ENCODE peak calls at places on chromosomes 2 and 18, in four cellular contexts. Q is fibroblast of mammary gland, G is GM20000, A is sigmoid colon. S is an unnamed sample.

GRCh38 chr2:8217366-8218125 is 464.3 kb upstream of the ID2 start:
- DNase-seq in Q (no peak), G (no peak), A (no peak), S (no peak)

GRCh38 chr18:23740105-23740830 is 51.0 kb downstream of the LAMA3 start:
- DNase-seq in Q (peak), G (no peak), A (no peak), S (no peak)

GRCh38 chr18:29496276-29496675 is 1319.3 kb upstream of the CDH2 start:
- DNase-seq in G (no peak), A (no peak), Q (peak), S (no peak)

GRCh38 chr18:45801396-45802004 is 24.0 kb upstream of the SIGLEC15 start:
- DNase-seq in G (no peak), Q (no peak), A (no peak), S (no peak)

GRCh38 chr2:9838391-9838790 is 4.9 kb upstream of the TAF1B start:
- DNase-seq in G (no peak), A (no peak), Q (no peak), S (no peak)

GRCh38 chr18:55317322-55317721 is 270.7 kb downstream of the TCF4 start:
- DNase-seq in A (no peak), G (no peak), Q (no peak), S (no peak)

GRCh38 chr2:135954020-135954628 is 31.3 kb downstream of the DARS1 start:
- DNase-seq in A (no peak), Q (no peak), G (no peak), S (no peak)

GRCh38 chr2:149221002-149221401 is 109.4 kb upstream of the LYPD6 start:
- DNase-seq in Q (no peak), G (no peak), A (no peak), S (no peak)

GRCh38 chr18:68791801-68792200 is 6.1 kb upstream of the CCDC102B start:
- DNase-seq in A (no peak), Q (peak), G (no peak), S (no peak)

GRCh38 chr18:45169610-45170009 is 445.7 kb upstream of the SLC14A2 start:
- DNase-seq in Q (peak), A (peak), G (no peak), S (no peak)

GRCh38 chr2:219128401-219128800 is 32.2 kb downstream of the NHEJ1 start:
- DNase-seq in A (no peak), Q (no peak), G (no peak), S (no peak)

GRCh38 chr2:149204686-149205085 is 125.7 kb upstream of the LYPD6 start:
- DNase-seq in G (no peak), A (no peak), Q (no peak), S (no peak)

GRCh38 chr2:240906141-240906910 is at the start of gene CROCC2:
- DNase-seq in A (no peak), G (no peak), Q (no peak), S (no peak)

GRCh38 chr2:49240608-49241007 is 86.3 kb upstream of the FSHR start:
- DNase-seq in G (no peak), A (no peak), Q (peak), S (no peak)

GRCh38 chr2:203480623-203481022 is 54.5 kb downstream of the RAPH1 start:
- DNase-seq in G (no peak), Q (no peak), A (no peak), S (no peak)

GRCh38 chr2:233828546-233829192 is 25.7 kb downstream of the HJURP start:
- DNase-seq in A (peak), Q (no peak), G (no peak), S (peak)

GRCh38 chr2:100205128-100205527 is 62.7 kb upstream of the AFF3 start:
- DNase-seq in G (no peak), Q (no peak), A (no peak), S (no peak)

GRCh38 chr18:59613903-59614302 is 83.3 kb downstream of the CCBE1 start:
- DNase-seq in Q (no peak), G (no peak), A (no peak), S (no peak)

GRCh38 chr2:58436842-58437241 is 195.7 kb upstream of the FANCL start:
- DNase-seq in G (no peak), A (no peak), Q (peak), S (no peak)

GRCh38 chr18:44938396-44939036 is 257.8 kb downstream of the SETBP1 start:
- DNase-seq in Q (no peak), A (no peak), G (no peak), S (no peak)

GRCh38 chr2:179861027-179861776 is at the start of gene ZNF385B:
- DNase-seq in G (peak), Q (peak), A (peak), S (no peak)

GRCh38 chr2:241445426-241445825 is 63.0 kb downstream of the STK25 start:
- DNase-seq in Q (no peak), A (no peak), G (no peak), S (no peak)

GRCh38 chr2:29509397-29509796 is 394.2 kb downstream of the CLIP4 start:
- DNase-seq in Q (peak), G (no peak), A (no peak), S (no peak)

GRCh38 chr2:45778720-45779171 is 127.3 kb downstream of the PRKCE start:
- DNase-seq in G (peak), A (peak), Q (peak), S (no peak)

GRCh38 chr2:45781464-45781811 is 130.0 kb downstream of the PRKCE start:
- DNase-seq in G (no peak), A (peak), Q (no peak), S (no peak)

GRCh38 chr2:45776160-45776955 is 124.9 kb downstream of the PRKCE start:
- DNase-seq in A (no peak), G (no peak), Q (peak), S (no peak)

GRCh38 chr2:45780541-45781463 is 129.3 kb downstream of the PRKCE start:
- DNase-seq in A (peak), Q (no peak), G (peak), S (no peak)

GRCh38 chr2:45777996-45778719 is 126.7 kb downstream of the PRKCE start:
- DNase-seq in A (peak), G (no peak), Q (no peak), S (no peak)
- TF ChIP-seq CTCF in A (no peak), G (no peak), Q (peak), S (no peak)

DNA sequence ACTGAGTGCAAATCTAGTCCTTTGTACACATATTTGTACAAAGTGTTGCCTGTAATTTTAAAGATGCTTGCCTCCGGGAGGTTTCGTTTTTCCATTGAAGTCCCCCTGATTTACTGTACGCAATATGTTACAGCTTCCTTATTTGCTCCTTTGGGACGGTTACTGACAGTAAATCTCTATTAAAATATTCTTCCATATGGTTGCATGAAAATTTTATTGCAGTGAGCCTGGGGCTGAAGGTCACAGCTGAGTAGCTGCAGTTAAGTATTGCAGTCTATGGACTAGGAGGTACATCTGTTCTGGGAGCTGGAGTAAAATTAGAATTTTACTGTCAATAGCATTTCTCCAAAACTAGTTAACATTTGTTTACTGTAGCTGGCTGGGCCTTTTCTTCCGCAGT is 119.2 kb downstream of the ETAA1 start:
- DNase-seq in A (no peak), Q (no peak), G (no peak), S (no peak)
- TF ChIP-seq CTCF in A (no peak), Q (no peak), G (no peak), S (no peak)

GRCh38 chr2:222978850-222979249 is 73.1 kb upstream of the KCNE4 start:
- DNase-seq in Q (no peak), G (no peak), A (no peak), S (no peak)

GRCh38 chr2:222982909-222983265 is 69.1 kb upstream of the KCNE4 start:
- DNase-seq in Q (no peak), G (no peak), A (no peak), S (no peak)

GRCh38 chr2:222977121-222977520 is 74.9 kb upstream of the KCNE4 start:
- DNase-seq in Q (no peak), G (no peak), A (no peak), S (no peak)

GRCh38 chr2:222979484-222979883 is 72.5 kb upstream of the KCNE4 start:
- DNase-seq in Q (no peak), A (no peak), G (no peak), S (no peak)

GRCh38 chr2:222982010-222982908 is 69.7 kb upstream of the KCNE4 start:
- DNase-seq in A (peak), Q (peak), G (no peak), S (no peak)
- TF ChIP-seq CTCF in A (peak), Q (peak), G (no peak), S (peak)

DNA sequence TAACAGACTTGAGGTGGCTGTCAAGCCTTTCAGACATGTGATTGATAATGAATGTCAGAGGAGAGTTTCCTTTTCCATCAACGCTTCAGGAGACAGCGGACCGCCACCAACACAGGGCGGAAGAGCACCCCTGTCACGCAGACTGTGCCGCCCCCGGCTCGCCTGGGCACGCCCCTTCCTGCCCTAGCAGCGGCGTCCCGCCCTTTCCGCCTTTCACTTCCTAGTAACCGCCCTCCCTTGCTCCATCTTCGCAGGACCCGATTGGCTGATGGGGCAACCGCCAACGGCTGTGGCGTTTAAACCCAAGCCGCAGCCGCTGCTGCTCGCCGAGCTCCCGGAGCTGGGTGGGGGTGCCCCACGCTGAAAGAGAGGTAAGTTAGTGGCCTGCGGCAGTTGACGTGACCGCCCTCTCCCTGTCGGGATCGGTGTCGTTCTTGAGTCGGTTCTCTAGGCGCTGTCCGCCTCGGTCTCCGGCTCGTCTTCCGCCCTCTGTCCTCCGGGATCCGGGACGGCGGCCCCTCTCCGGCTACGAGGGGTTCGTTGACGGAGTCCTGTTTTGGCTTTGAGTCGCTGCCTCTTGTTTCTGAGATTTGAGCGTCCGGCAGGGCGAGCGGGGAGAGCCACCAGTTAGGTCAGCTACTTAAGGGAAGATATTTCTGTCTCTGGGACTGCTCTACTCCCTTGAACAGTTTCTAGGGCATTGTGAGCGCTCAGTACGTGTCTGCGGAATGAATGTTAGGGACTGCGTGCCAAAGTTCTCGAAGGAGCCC is at the start of gene SGO2:
- DNase-seq in G (peak), A (peak), Q (peak), S (peak)
- TF ChIP-seq CTCF in G (no peak), A (no peak), Q (no peak), S (no peak)

DNA sequence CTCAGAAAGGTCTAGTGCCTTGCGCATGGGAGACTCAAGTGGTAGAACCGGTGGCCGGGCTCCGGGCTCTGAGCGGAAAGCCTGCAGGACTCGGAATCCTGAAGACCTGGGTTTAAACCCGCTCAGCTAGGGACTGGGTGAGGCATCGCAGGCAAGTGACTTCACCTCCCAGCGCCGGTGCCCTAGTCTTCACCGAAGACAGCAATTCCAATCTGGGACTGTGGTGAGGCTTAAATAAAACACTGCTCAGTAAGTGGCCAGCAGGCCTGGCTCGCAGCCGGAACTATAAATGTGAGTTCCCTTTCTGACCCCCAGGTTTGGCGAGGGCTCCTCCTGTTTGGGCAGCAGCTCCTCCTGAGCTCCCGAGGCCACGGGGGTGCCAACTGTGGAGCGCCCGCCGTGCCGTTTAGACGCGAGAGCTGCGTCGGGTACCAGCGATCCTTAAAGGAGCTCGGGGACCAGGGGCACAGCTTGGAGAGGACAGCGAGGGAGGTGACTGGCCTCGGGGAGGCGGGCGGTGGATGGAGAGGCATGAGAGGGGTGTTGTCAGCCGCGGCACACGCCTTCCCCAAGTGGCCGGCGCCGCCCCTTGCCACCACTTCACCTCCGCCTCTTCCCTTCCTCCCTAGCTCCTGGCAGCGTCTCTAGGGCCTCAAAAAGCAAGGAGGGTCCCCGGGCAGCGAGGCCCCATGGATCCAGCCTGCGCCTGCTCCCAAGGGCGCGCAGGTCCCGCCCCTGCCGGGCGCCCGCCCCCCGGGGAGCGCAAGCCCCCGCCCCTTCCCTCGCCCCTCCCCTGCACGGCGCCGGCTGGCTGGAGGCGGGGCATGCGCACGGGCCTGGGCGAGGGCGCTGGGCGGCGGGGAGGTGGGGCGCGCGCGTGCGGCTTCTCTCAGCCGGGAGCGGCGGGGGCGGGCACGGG is 736 bp upstream of the MTCL1 start:
- DNase-seq in G (peak), A (peak), Q (peak), S (peak)
- TF ChIP-seq CTCF in G (no peak), A (peak), Q (no peak), S (no peak)

GRCh38 chr2:174350018-174350417 is 15.3 kb downstream of the SP9 start:
- DNase-seq in Q (no peak), G (peak), A (no peak), S (no peak)
- TF ChIP-seq CTCF in Q (peak), G (no peak), A (no peak), S (peak)

GRCh38 chr18:48959921-48960920 is 9.5 kb upstream of the SMAD7 start:
- DNase-seq in A (no peak), Q (peak), G (no peak), S (peak)

GRCh38 chr18:48961547-48961946 is 10.8 kb upstream of the SMAD7 start:
- DNase-seq in A (no peak), G (no peak), Q (no peak), S (peak)

GRCh38 chr18:48962252-48962856 is 11.6 kb upstream of the SMAD7 start:
- DNase-seq in G (no peak), Q (no peak), A (no peak), S (peak)

GRCh38 chr18:48963555-48964480 is 13.1 kb upstream of the SMAD7 start:
- DNase-seq in Q (no peak), G (no peak), A (no peak), S (peak)

GRCh38 chr18:48962857-48963554 is 12.2 kb upstream of the SMAD7 start:
- DNase-seq in Q (peak), G (no peak), A (no peak), S (peak)
- TF ChIP-seq CTCF in Q (no peak), G (no peak), A (no peak), S (no peak)

GRCh38 chr18:63783394-63783793 is 8.2 kb downstream of the SERPINB7 start:
- DNase-seq in Q (no peak), G (no peak), A (no peak), S (no peak)
- TF ChIP-seq CTCF in Q (no peak), G (no peak), A (no peak), S (no peak)

GRCh38 chr2:43526994-43527393 is 68.8 kb downstream of the THADA start:
- DNase-seq in A (no peak), Q (no peak), G (no peak), S (no peak)

GRCh38 chr2:43521568-43521967 is 74.3 kb downstream of the THADA start:
- DNase-seq in G (no peak), A (no peak), Q (no peak), S (no peak)

GRCh38 chr2:43525506-43525905 is 70.3 kb downstream of the THADA start:
- DNase-seq in G (no peak), Q (no peak), A (no peak), S (no peak)

GRCh38 chr2:43522177-43522576 is 73.7 kb downstream of the THADA start:
- DNase-seq in A (no peak), Q (no peak), G (no peak), S (no peak)

DNA sequence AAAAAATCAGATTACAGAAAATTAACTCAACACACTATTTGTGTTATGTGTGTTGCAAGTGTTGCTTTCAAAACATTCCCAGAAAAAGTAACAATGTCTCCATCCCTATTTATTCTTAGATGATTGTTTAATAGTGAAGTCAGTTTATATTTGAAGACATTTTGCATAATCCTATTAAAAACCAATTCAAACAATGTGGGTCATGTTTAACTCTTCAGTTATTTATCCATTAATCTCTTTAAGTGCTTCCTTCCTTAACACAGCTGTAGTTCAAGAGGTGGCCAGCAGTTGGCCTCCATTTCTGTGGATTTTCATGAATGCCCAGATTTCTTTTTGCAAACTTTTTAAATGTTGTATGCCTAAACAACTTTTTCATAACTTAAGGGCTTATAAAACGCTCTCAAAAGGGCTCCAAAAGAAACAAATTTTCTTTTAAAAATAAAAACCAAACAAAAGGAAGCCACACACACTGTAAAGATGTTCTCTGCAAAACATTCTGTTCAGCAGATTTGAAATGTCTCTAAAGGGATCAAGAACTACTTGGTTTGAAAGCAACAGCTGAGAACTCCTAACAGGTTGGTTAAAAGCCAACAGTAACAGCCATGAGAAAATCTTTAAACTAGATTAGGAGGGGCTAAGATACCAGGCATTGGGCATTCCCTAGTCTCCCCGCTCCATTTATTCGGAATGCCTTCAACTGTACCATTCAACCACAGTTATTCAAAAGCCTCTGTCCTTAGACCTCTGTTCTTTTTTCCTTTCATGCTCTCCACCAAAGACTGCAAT is 71.5 kb downstream of the THADA start:
- DNase-seq in G (no peak), A (peak), Q (peak), S (no peak)
- TF ChIP-seq CTCF in G (no peak), A (peak), Q (peak), S (no peak)

GRCh38 chr2:230913406-230913805 is 11.6 kb downstream of the GPR55 start:
- DNase-seq in Q (peak), A (peak), G (peak), S (no peak)
- TF ChIP-seq CTCF in Q (peak), A (peak), G (peak), S (no peak)

S was measured in coronary artery.